ENCODE peak calls at places on chromosome 3, in four cellular contexts. J is A172; F is CD8-positive, alpha-beta T cell; T is HT-29. N is an unnamed sample.

GRCh38 chr3:133644768-133645167 is 17.0 kb downstream of the TOPBP1 start:
- DNase-seq in J (peak), T (no peak), F (no peak), N (peak)

GRCh38 chr3:52827866-52828376 is 2.6 kb downstream of the ITIH4 start:
- DNase-seq in T (peak), F (no peak), J (no peak), N (no peak)

GRCh38 chr3:188974856-188975611 is 196.7 kb upstream of the TPRG1 start:
- DNase-seq in J (peak), T (no peak), F (peak), N (peak)

GRCh38 chr3:115977866-115978265 is 354.6 kb downstream of the GAP43 start:
- DNase-seq in T (no peak), F (no peak), J (no peak), N (no peak)

GRCh38 chr3:14121859-14122258 is 2.8 kb downstream of the CHCHD4 start:
- DNase-seq in T (no peak), J (no peak), F (no peak), N (no peak)

GRCh38 chr3:77605308-77605707 is 565.4 kb downstream of the ROBO2 start:
- DNase-seq in F (no peak), T (no peak), J (no peak), N (no peak)

GRCh38 chr3:112505907-112506306 is 6.6 kb upstream of the BTLA start:
- DNase-seq in J (no peak), F (no peak), T (no peak), N (no peak)

GRCh38 chr3:124851905-124852304 is 35.3 kb downstream of the ITGB5 start:
- DNase-seq in T (no peak), J (no peak), F (no peak), N (no peak)

GRCh38 chr3:170221924-170222646 is at the start of gene PRKCI:
- DNase-seq in F (peak), T (peak), J (peak), N (peak)

GRCh38 chr3:141959921-141960554 is 83.6 kb downstream of the ATP1B3 start:
- DNase-seq in F (no peak), T (no peak), J (peak), N (peak)